ENCODE peak calls at places on chromosomes 6 and 20, in six cellular contexts. U is fibroblast of the aortic adventitia, D is GM12865, E is AG04450, Y is choroid plexus epithelial cell, O is NT2/D1. F is an unnamed sample.
A peak's percentile ranks its signal among the peaks of the same experiment; 100 is the strongest.

GRCh38 chr6:33977606-33978438 is 168.1 kb downstream of the GRM4 start:
- DNase-seq in U (no peak), D (no peak), E (no peak), Y (no peak), O (no peak), F (no peak)

GRCh38 chr6:169106176-169106575 is 147.5 kb downstream of the THBS2 start:
- DNase-seq in U (peak; percentile 48), D (no peak), E (no peak), Y (peak; percentile 63), O (no peak), F (peak; percentile 59)

GRCh38 chr6:17450825-17451224 is 57.4 kb downstream of the CAP2 start:
- DNase-seq in U (no peak), D (no peak), E (no peak), Y (no peak), O (no peak), F (no peak)

GRCh38 chr6:125597411-125598253 is 151.8 kb upstream of the HEY2 start:
- DNase-seq in U (peak; percentile 68), D (peak; percentile 11), E (no peak), Y (no peak), O (no peak), F (no peak)

GRCh38 chr6:105675715-105676397 is 273.0 kb upstream of the PREP start:
- DNase-seq in U (peak; percentile 89), D (peak; percentile 13), E (peak; percentile 37), Y (peak; percentile 68), O (no peak), F (peak; percentile 23)

GRCh38 chr6:42041131-42042055 is 8.9 kb upstream of the TAF8 start:
- DNase-seq in U (peak; percentile 27), D (no peak), E (no peak), Y (no peak), O (no peak), F (peak; percentile 69)

GRCh38 chr20:38875170-38875993 is 50.8 kb upstream of the FAM83D start:
- DNase-seq in U (no peak), D (peak; percentile 98), E (no peak), Y (no peak), O (no peak), F (no peak)

GRCh38 chr20:40922865-40923264 is 105.8 kb upstream of the TOP1 start:
- DNase-seq in U (no peak), D (no peak), E (no peak), Y (no peak), O (no peak), F (no peak)

GRCh38 chr20:40286991-40287531 is 402.0 kb downstream of the MAFB start:
- DNase-seq in U (no peak), D (no peak), E (no peak), Y (peak; percentile 36), O (no peak), F (no peak)

GRCh38 chr6:166278579-166279392 is 29.4 kb downstream of the PRR18 start:
- DNase-seq in U (no peak), D (no peak), E (no peak), Y (no peak), O (no peak), F (no peak)

GRCh38 chr6:122798099-122798641 is 9.1 kb downstream of the SMPDL3A start:
- DNase-seq in U (peak; percentile 74), D (peak; percentile 14), E (no peak), Y (peak; percentile 81), O (no peak), F (peak; percentile 55)

GRCh38 chr6:15481892-15482291 is 180.9 kb downstream of the DTNBP1 start:
- DNase-seq in U (no peak), D (peak; percentile 31), E (no peak), Y (no peak), O (no peak), F (no peak)

GRCh38 chr6:31729515-31729978 is 448 bp upstream of the DDAH2 start:
- DNase-seq in U (peak; percentile 93), D (peak; percentile 88), E (peak; percentile 51), Y (peak; percentile 91), O (peak; percentile 86), F (peak; percentile 89)

GRCh38 chr6:36285187-36285612 is 15.3 kb downstream of the PNPLA1 start:
- DNase-seq in U (no peak), D (no peak), E (no peak), Y (no peak), O (no peak), F (no peak)

GRCh38 chr6:100665041-100665380 is 200.3 kb upstream of the SIM1 start:
- DNase-seq in U (no peak), D (peak; percentile 75), E (no peak), Y (peak; percentile 15), O (no peak), F (no peak)

GRCh38 chr20:40279390-40279789 is 409.6 kb downstream of the MAFB start:
- DNase-seq in U (peak; percentile 81), D (no peak), E (peak; percentile 15), Y (peak; percentile 86), O (peak; percentile 39), F (peak; percentile 65)

GRCh38 chr6:113591896-113592827 is 265.0 kb upstream of the MARCKS start:
- DNase-seq in U (peak; percentile 57), D (peak; percentile 49), E (no peak), Y (peak; percentile 82), O (peak; percentile 40), F (peak; percentile 72)

GRCh38 chr6:111576302-111576701 is 29.4 kb downstream of the TRAF3IP2 start:
- DNase-seq in U (no peak), D (no peak), E (no peak), Y (peak; percentile 78), O (no peak), F (no peak)

GRCh38 chr6:11814116-11814515 is 35.5 kb upstream of the ADTRP start:
- DNase-seq in U (no peak), D (no peak), E (no peak), Y (no peak), O (no peak), F (no peak)

GRCh38 chr6:53566755-53567154 is 21.9 kb upstream of the GCLC start:
- DNase-seq in U (no peak), D (no peak), E (no peak), Y (no peak), O (no peak), F (no peak)

GRCh38 chr6:87671555-87672029 is 30.4 kb downstream of the AKIRIN2 start:
- DNase-seq in U (no peak), D (no peak), E (no peak), Y (peak; percentile 39), O (no peak), F (no peak)

GRCh38 chr6:40720375-40720748 is 133.2 kb upstream of the LRFN2 start:
- DNase-seq in U (no peak), D (peak; percentile 3), E (no peak), Y (no peak), O (no peak), F (no peak)

GRCh38 chr6:41659935-41660334 is 21.7 kb downstream of the MDFI start:
- DNase-seq in U (no peak), D (no peak), E (no peak), Y (no peak), O (no peak), F (no peak)

GRCh38 chr6:168217216-168217879 is 102.2 kb downstream of the DACT2 start:
- DNase-seq in U (no peak), D (no peak), E (no peak), Y (no peak), O (no peak), F (no peak)

GRCh38 chr20:62361799-62362589 is 5.1 kb downstream of the LAMA5 start:
- DNase-seq in U (no peak), D (no peak), E (no peak), Y (no peak), O (no peak), F (no peak)

GRCh38 chr6:164039954-164040375 is 625.4 kb downstream of the QKI start:
- DNase-seq in U (no peak), D (no peak), E (no peak), Y (peak; percentile 50), O (no peak), F (peak; percentile 75)
- H3K4me3 ChIP-seq in U (no peak overlapping the region), D (no peak overlapping the region), E (no peak overlapping the region), Y (peak overlapping the region; percentile 42), O (no peak overlapping the region), F (peak overlapping the region; percentile 45)

DNA sequence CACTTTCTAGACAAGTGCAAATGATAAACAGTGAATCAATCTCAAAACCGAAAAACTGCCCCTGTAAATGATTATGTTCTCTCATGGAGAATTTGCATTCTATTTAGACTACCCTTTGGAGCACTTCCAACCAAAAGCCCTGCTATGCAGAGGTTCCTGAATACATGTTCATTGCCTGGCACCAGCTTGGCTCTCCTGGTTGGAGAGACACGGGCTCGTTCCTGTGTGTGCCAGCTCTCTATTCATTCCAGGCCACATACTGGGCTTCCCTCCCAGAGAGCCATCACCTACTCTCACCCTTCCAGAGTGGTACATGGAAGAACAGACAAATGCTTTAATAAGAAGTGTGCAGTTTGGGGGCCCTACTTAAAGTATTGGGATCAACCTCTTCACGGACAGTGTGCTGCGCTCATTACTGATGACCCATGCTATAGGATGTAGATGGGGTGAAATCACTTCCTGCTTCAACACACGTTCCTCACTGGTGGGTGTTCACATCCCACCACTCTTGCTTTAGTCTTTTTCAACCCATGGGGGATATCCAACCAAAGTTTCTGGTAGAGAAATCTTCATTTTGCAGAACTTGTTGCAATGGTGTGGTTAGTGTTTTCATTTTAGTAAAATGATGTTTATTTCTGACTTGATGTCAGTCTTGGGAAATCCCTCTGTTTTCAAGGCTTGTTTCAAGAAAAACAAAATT is 38.5 kb upstream of the NAA20 start:
- DNase-seq in U (no peak), D (no peak), E (no peak), Y (no peak), O (no peak), F (no peak)
- H3K4me3 ChIP-seq in U (no peak overlapping the region), D (no peak overlapping the region), E (peak overlapping the region; percentile 99), Y (no peak overlapping the region), O (no peak overlapping the region), F (peak overlapping the region; percentile 89)

DNA sequence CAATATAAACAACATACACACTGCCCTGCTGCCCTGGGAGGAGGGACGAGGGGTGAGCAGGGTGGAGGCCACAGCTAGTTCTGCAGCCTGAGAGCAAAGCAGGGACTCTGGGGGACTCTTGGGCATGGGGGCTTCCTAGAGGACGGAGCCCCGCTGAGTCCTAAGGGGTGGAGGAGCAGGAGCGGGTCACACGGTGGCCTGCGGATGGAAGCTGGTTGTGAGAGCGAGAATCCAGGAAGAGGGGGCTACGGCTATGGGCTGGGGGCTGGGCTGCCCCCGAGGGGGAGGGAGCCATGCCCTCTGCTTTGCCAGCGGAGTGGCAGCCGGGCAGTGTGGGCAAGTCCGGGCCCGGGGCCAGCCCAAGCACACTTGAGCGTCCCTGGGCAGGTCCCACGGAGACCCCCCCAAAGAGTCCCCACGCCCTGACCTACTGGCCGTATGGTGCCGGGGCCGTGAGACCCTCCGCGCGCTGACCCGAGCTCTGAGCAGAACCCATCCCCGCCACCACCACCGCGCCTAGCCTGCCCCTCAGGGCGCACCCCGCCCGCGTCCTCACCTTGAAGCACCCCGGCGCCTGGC is 369 bp downstream of the ADAM33 start:
- DNase-seq in U (no peak), D (no peak), E (no peak), Y (no peak), O (no peak), F (no peak)
- H3K4me3 ChIP-seq in U (peak overlapping the region; percentile 79), D (no peak overlapping the region), E (peak overlapping the region; percentile 70), Y (peak overlapping the region; percentile 65), O (peak overlapping the region; percentile 60), F (peak overlapping the region; percentile 51)

GRCh38 chr6:56758553-56758952 is 115.9 kb upstream of the DST start:
- DNase-seq in U (no peak), D (peak; percentile 58), E (no peak), Y (no peak), O (no peak), F (no peak)

GRCh38 chr6:56760842-56761241 is 118.2 kb upstream of the DST start:
- DNase-seq in U (no peak), D (no peak), E (no peak), Y (no peak), O (no peak), F (no peak)

GRCh38 chr6:56758120-56758519 is 115.4 kb upstream of the DST start:
- DNase-seq in U (no peak), D (no peak), E (no peak), Y (no peak), O (no peak), F (no peak)

GRCh38 chr6:56757585-56757984 is 114.9 kb upstream of the DST start:
- DNase-seq in U (peak; percentile 76), D (peak; percentile 74), E (no peak), Y (peak; percentile 87), O (no peak), F (peak; percentile 80)

GRCh38 chr6:56759521-56759920 is 116.8 kb upstream of the DST start:
- DNase-seq in U (no peak), D (peak; percentile 57), E (no peak), Y (no peak), O (peak; percentile 38), F (no peak)
- H3K4me3 ChIP-seq in U (no peak overlapping the region), D (no peak overlapping the region), E (no peak overlapping the region), Y (no peak overlapping the region), O (no peak overlapping the region), F (no peak overlapping the region)